ENCODE peak calls at places on chromosomes 4 and X, in four cellular contexts. Q is K562, D is GM12878, M is HL-60. O is an unnamed sample.

GRCh38 chr4:109118635-109119034 is 183.8 kb downstream of the COL25A1 start:
- DNase-seq in Q (no peak), D (no peak), M (no peak), O (no peak)

GRCh38 chr4:156754832-156755570 is 216.6 kb downstream of the PDGFC start:
- DNase-seq in Q (no peak), D (no peak), M (peak), O (no peak)

GRCh38 chr4:8070751-8071718 is 87.6 kb downstream of the ABLIM2 start:
- DNase-seq in Q (no peak), D (no peak), M (no peak), O (no peak)

GRCh38 chr4:76809594-76810305 is 88.2 kb downstream of the SOWAHB start:
- DNase-seq in Q (no peak), D (no peak), M (no peak), O (no peak)

GRCh38 chr4:11631416-11631815 is 202.7 kb upstream of the HS3ST1 start:
- DNase-seq in Q (no peak), D (no peak), M (no peak), O (no peak)

GRCh38 chr4:123826896-123827295 is 430.3 kb downstream of the SPRY1 start:
- DNase-seq in Q (no peak), D (no peak), M (no peak), O (no peak)

GRCh38 chr4:167717495-167717894 is 374.8 kb upstream of the ANXA10 start:
- DNase-seq in Q (no peak), D (no peak), M (no peak), O (no peak)

GRCh38 chr4:41203169-41203568 is 11.2 kb downstream of the APBB2 start:
- DNase-seq in Q (no peak), D (no peak), M (no peak), O (no peak)

GRCh38 chrX:154484255-154485149 is 1.9 kb downstream of the UBL4A start:
- DNase-seq in Q (peak), D (no peak), M (peak), O (no peak)

GRCh38 chrX:53561912-53562311 is 124.6 kb downstream of the HUWE1 start:
- DNase-seq in Q (no peak), D (no peak), M (no peak), O (no peak)

GRCh38 chrX:154457491-154458115 is 478 bp upstream of the PLXNA3 start:
- DNase-seq in Q (peak), D (no peak), M (no peak), O (peak)

GRCh38 chr4:115272585-115272984 is 159.2 kb upstream of the NDST4 start:
- DNase-seq in Q (no peak), D (no peak), M (no peak), O (no peak)

GRCh38 chr4:138263438-138263837 is 21.3 kb upstream of the SLC7A11 start:
- DNase-seq in Q (no peak), D (no peak), M (peak), O (no peak)

GRCh38 chr4:138262058-138262838 is 20.1 kb upstream of the SLC7A11 start:
- DNase-seq in Q (no peak), D (no peak), M (no peak), O (no peak)

GRCh38 chr4:138256608-138257007 is 14.5 kb upstream of the SLC7A11 start:
- DNase-seq in Q (no peak), D (no peak), M (no peak), O (no peak)

GRCh38 chr4:138259296-138259695 is 17.1 kb upstream of the SLC7A11 start:
- DNase-seq in Q (no peak), D (no peak), M (no peak), O (no peak)

GRCh38 chr4:138259801-138260200 is 17.7 kb upstream of the SLC7A11 start:
- DNase-seq in Q (no peak), D (no peak), M (no peak), O (no peak)
- TF ChIP-seq SPI1 in Q (no peak), D (no peak), M (no peak), O (no peak)

GRCh38 chrX:115906276-115906675 is 264.3 kb upstream of the AGTR2 start:
- DNase-seq in Q (no peak), D (no peak), M (no peak), O (no peak)
- TF ChIP-seq POLR2AphosphoS5 in Q (no peak), D (no peak), M (no peak), O (no peak)

GRCh38 chr4:151276787-151277557 is at the start of gene PRSS48:
- DNase-seq in Q (peak), D (no peak), M (peak), O (peak)
- TF ChIP-seq SPI1 in Q (peak), D (no peak), M (peak), O (peak)

GRCh38 chr4:5052424-5052702 is 1.1 kb downstream of the STK32B start:
- DNase-seq in Q (no peak), D (no peak), M (no peak), O (no peak)

GRCh38 chr4:5052726-5053425 is 1.6 kb downstream of the STK32B start:
- DNase-seq in Q (no peak), D (no peak), M (no peak), O (no peak)

GRCh38 chr4:5051692-5052423 is 578 bp downstream of the STK32B start:
- DNase-seq in Q (no peak), D (no peak), M (no peak), O (no peak)

GRCh38 chr4:5050520-5050955 is 742 bp upstream of the STK32B start:
- DNase-seq in Q (peak), D (no peak), M (peak), O (peak)

GRCh38 chr4:5051210-5051691 is at the start of gene STK32B:
- DNase-seq in Q (peak), D (no peak), M (peak), O (peak)
- TF ChIP-seq POLR2AphosphoS5 in Q (no peak), D (no peak), M (no peak), O (no peak)

GRCh38 chr4:3213101-3213416 is 35.9 kb upstream of the MSANTD1 start:
- DNase-seq in Q (no peak), D (no peak), M (no peak), O (no peak)
- TF ChIP-seq SPI1 in Q (no peak), D (no peak), M (no peak), O (no peak)

DNA sequence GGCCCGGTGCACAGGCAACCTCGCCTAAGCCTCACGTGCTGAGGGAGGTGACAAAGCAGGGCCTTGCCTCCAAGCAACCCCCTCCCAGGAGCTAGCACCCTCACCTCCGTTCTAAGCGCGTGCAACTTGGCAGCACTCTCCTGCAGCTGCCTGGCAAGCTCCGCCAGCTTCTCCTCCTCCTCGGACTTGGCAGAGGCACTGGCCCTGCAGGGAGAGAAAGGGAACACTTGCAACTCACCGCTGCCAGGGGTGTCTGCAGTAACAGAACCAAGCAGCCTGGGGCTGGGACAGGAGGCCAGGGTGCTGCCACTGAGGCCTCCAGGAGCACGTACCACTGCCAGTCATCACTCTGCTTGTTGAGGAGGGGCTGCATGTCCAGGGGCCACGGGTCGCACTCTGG is 10.3 kb upstream of the TREX2 start:
- DNase-seq in Q (no peak), D (no peak), M (no peak), O (no peak)
- TF ChIP-seq POLR2AphosphoS5 in Q (no peak), D (no peak), M (no peak), O (no peak)

GRCh38 chr4:24896056-24896455 is 16.8 kb downstream of the CCDC149 start:
- DNase-seq in Q (no peak), D (no peak), M (no peak), O (no peak)
- TF ChIP-seq SPI1 in Q (no peak), D (no peak), M (no peak), O (no peak)

DNA sequence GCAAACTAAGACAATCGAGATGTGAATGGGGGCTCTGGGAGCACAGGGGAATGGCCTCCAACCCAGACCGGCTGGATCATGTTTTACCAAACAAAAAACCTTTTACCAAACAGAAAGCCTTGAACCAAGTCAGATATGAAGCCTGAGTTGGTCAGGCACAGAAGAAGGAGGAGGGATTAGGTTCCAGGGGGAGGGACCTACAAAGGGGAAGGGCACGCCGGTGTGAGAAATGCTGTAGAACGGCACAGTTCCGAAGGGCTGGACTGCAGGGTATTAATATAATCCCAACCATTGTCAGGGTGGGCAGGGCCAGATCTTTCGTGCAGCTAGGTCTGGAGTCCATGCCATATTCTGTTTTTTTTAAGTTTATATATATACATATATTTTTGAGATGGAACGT is 52.9 kb upstream of the NYX start:
- DNase-seq in Q (no peak), D (no peak), M (no peak), O (no peak)
- TF ChIP-seq POLR2AphosphoS5 in Q (no peak), D (no peak), M (no peak), O (no peak)

DNA sequence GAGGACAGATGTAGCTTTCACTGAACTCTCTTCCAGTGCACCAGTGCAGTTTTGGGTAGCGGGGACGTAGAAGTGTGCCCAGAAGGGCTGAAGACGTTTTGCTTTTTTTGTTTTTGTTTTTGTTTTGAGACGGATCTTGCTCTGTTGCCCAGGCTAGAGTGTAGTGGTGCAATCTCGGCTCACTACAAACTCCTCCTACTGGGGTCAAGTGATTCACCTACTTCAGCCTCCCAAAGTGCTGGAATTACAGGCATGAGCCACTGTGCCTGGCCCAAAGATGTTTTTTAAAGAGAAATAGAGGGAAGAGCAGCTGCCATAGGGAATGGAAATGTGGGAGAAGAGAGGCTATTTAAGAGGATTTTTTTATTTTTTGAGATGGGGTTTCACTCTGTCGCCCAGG is 74.4 kb upstream of the ACSL1 start:
- DNase-seq in Q (no peak), D (no peak), M (no peak), O (no peak)
- TF ChIP-seq SPI1 in Q (no peak), D (no peak), M (no peak), O (no peak)

GRCh38 chrX:93673056-93673868 is at the start of gene NAP1L3:
- DNase-seq in Q (no peak), D (no peak), M (no peak), O (peak)
- TF ChIP-seq POLR2AphosphoS5 in Q (no peak), D (no peak), M (no peak), O (no peak)